ENCODE peak calls at places on chromosome 22, in eight cellular contexts. One of them, this sample, is unnamed.

GRCh38 chr22:42645341-42645937 is 3.8 kb downstream of the CYB5R3 start:
- DNase-seq in activated CD4-positive, CD25-positive, alpha-beta regulatory T cell: no peak
- DNase-seq in H1: no peak
- DNase-seq in frontal cortex: peak; percentile 33
- DNase-seq in NCI-H187 treated with DMSO at 0.1 percent for 48 hours: no peak
- DNase-seq in spleen: no peak
- DNase-seq in H9: peak; percentile 32
- DNase-seq in naive thymus-derived CD8-positive, alpha-beta T cell: no peak
- DNase-seq in this sample: no peak

GRCh38 chr22:18965526-18966421 is 29.7 kb upstream of the PRODH start:
- DNase-seq in H9: no peak
- DNase-seq in activated CD4-positive, CD25-positive, alpha-beta regulatory T cell: no peak
- DNase-seq in frontal cortex: no peak
- DNase-seq in H1: no peak
- DNase-seq in naive thymus-derived CD8-positive, alpha-beta T cell: no peak
- DNase-seq in spleen: no peak
- DNase-seq in NCI-H187 treated with DMSO at 0.1 percent for 48 hours: no peak
- DNase-seq in this sample: no peak

GRCh38 chr22:42625416-42625815 is 10.7 kb upstream of the POLDIP3 start:
- DNase-seq in H1: no peak
- DNase-seq in frontal cortex: no peak
- DNase-seq in spleen: no peak
- DNase-seq in activated CD4-positive, CD25-positive, alpha-beta regulatory T cell: no peak
- DNase-seq in H9: no peak
- DNase-seq in NCI-H187 treated with DMSO at 0.1 percent for 48 hours: no peak
- DNase-seq in naive thymus-derived CD8-positive, alpha-beta T cell: no peak
- DNase-seq in this sample: no peak

GRCh38 chr22:17167486-17167885 is 8.4 kb upstream of the HDHD5 start:
- DNase-seq in frontal cortex: no peak
- DNase-seq in spleen: no peak
- DNase-seq in H1: no peak
- DNase-seq in NCI-H187 treated with DMSO at 0.1 percent for 48 hours: no peak
- DNase-seq in H9: no peak
- DNase-seq in activated CD4-positive, CD25-positive, alpha-beta regulatory T cell: no peak
- DNase-seq in naive thymus-derived CD8-positive, alpha-beta T cell: no peak
- DNase-seq in this sample: peak; percentile 93

GRCh38 chr22:44712156-44712555 is 10.2 kb downstream of the PRR5 start:
- DNase-seq in H1: no peak
- DNase-seq in activated CD4-positive, CD25-positive, alpha-beta regulatory T cell: no peak
- DNase-seq in spleen: peak; percentile 85
- DNase-seq in H9: no peak
- DNase-seq in frontal cortex: no peak
- DNase-seq in naive thymus-derived CD8-positive, alpha-beta T cell: no peak
- DNase-seq in NCI-H187 treated with DMSO at 0.1 percent for 48 hours: no peak
- DNase-seq in this sample: no peak

GRCh38 chr22:49064836-49065235 is 762.8 kb downstream of the BRD1 start:
- DNase-seq in NCI-H187 treated with DMSO at 0.1 percent for 48 hours: no peak
- DNase-seq in H9: no peak
- DNase-seq in frontal cortex: no peak
- DNase-seq in naive thymus-derived CD8-positive, alpha-beta T cell: no peak
- DNase-seq in H1: no peak
- DNase-seq in activated CD4-positive, CD25-positive, alpha-beta regulatory T cell: no peak
- DNase-seq in spleen: no peak
- DNase-seq in this sample: no peak

GRCh38 chr22:46845281-46846153 is 83.1 kb downstream of the TBC1D22A start:
- DNase-seq in H1: no peak
- DNase-seq in activated CD4-positive, CD25-positive, alpha-beta regulatory T cell: no peak
- DNase-seq in spleen: no peak
- DNase-seq in NCI-H187 treated with DMSO at 0.1 percent for 48 hours: no peak
- DNase-seq in frontal cortex: no peak
- DNase-seq in naive thymus-derived CD8-positive, alpha-beta T cell: no peak
- DNase-seq in H9: no peak
- DNase-seq in this sample: no peak

GRCh38 chr22:24002849-24003248 is 2.4 kb downstream of the GSTT4 start:
- DNase-seq in spleen: no peak
- DNase-seq in naive thymus-derived CD8-positive, alpha-beta T cell: no peak
- DNase-seq in activated CD4-positive, CD25-positive, alpha-beta regulatory T cell: no peak
- DNase-seq in H9: no peak
- DNase-seq in NCI-H187 treated with DMSO at 0.1 percent for 48 hours: no peak
- DNase-seq in frontal cortex: no peak
- DNase-seq in H1: no peak
- DNase-seq in this sample: no peak

GRCh38 chr22:43413826-43414225 is 2.0 kb downstream of the MPPED1 start:
- DNase-seq in NCI-H187 treated with DMSO at 0.1 percent for 48 hours: no peak
- DNase-seq in naive thymus-derived CD8-positive, alpha-beta T cell: no peak
- DNase-seq in spleen: no peak
- DNase-seq in H1: no peak
- DNase-seq in H9: no peak
- DNase-seq in activated CD4-positive, CD25-positive, alpha-beta regulatory T cell: no peak
- DNase-seq in frontal cortex: no peak
- DNase-seq in this sample: no peak

GRCh38 chr22:43066844-43067385 is 22.3 kb downstream of the TTLL1 start:
- DNase-seq in H9: no peak
- DNase-seq in NCI-H187 treated with DMSO at 0.1 percent for 48 hours: no peak
- DNase-seq in spleen: no peak
- DNase-seq in naive thymus-derived CD8-positive, alpha-beta T cell: no peak
- DNase-seq in H1: no peak
- DNase-seq in frontal cortex: no peak
- DNase-seq in activated CD4-positive, CD25-positive, alpha-beta regulatory T cell: no peak
- DNase-seq in this sample: no peak

GRCh38 chr22:36928826-36929535 is 15.6 kb downstream of the CSF2RB start:
- DNase-seq in NCI-H187 treated with DMSO at 0.1 percent for 48 hours: no peak
- DNase-seq in H9: peak; percentile 31
- DNase-seq in activated CD4-positive, CD25-positive, alpha-beta regulatory T cell: no peak
- DNase-seq in frontal cortex: no peak
- DNase-seq in spleen: no peak
- DNase-seq in H1: no peak
- DNase-seq in naive thymus-derived CD8-positive, alpha-beta T cell: no peak
- DNase-seq in this sample: no peak

GRCh38 chr22:42805016-42805997 is 51.8 kb downstream of the ARFGAP3 start:
- DNase-seq in H9: peak; percentile 34
- DNase-seq in H1: no peak
- DNase-seq in frontal cortex: no peak
- DNase-seq in spleen: no peak
- DNase-seq in activated CD4-positive, CD25-positive, alpha-beta regulatory T cell: no peak
- DNase-seq in naive thymus-derived CD8-positive, alpha-beta T cell: no peak
- DNase-seq in NCI-H187 treated with DMSO at 0.1 percent for 48 hours: no peak
- DNase-seq in this sample: peak; percentile 87

GRCh38 chr22:43004362-43005035 is 10.4 kb downstream of the PACSIN2 start:
- DNase-seq in H1: no peak
- DNase-seq in H9: no peak
- DNase-seq in activated CD4-positive, CD25-positive, alpha-beta regulatory T cell: no peak
- DNase-seq in frontal cortex: no peak
- DNase-seq in naive thymus-derived CD8-positive, alpha-beta T cell: no peak
- DNase-seq in spleen: peak; percentile 58
- DNase-seq in NCI-H187 treated with DMSO at 0.1 percent for 48 hours: no peak
- DNase-seq in this sample: peak; percentile 76

GRCh38 chr22:38067771-38068360 is 10.7 kb downstream of the PICK1 start:
- DNase-seq in spleen: no peak
- DNase-seq in H1: no peak
- DNase-seq in frontal cortex: no peak
- DNase-seq in H9: no peak
- DNase-seq in naive thymus-derived CD8-positive, alpha-beta T cell: no peak
- DNase-seq in NCI-H187 treated with DMSO at 0.1 percent for 48 hours: no peak
- DNase-seq in activated CD4-positive, CD25-positive, alpha-beta regulatory T cell: no peak
- DNase-seq in this sample: no peak

GRCh38 chr22:46764779-46765485 is 2.5 kb downstream of the TBC1D22A start:
- DNase-seq in spleen: peak; percentile 49
- DNase-seq in naive thymus-derived CD8-positive, alpha-beta T cell: no peak
- DNase-seq in H1: no peak
- DNase-seq in NCI-H187 treated with DMSO at 0.1 percent for 48 hours: no peak
- DNase-seq in frontal cortex: no peak
- DNase-seq in H9: no peak
- DNase-seq in activated CD4-positive, CD25-positive, alpha-beta regulatory T cell: no peak
- DNase-seq in this sample: no peak

GRCh38 chr22:45200862-45201511 is 37.3 kb downstream of the NUP50 start:
- DNase-seq in activated CD4-positive, CD25-positive, alpha-beta regulatory T cell: no peak
- DNase-seq in H1: no peak
- DNase-seq in naive thymus-derived CD8-positive, alpha-beta T cell: no peak
- DNase-seq in NCI-H187 treated with DMSO at 0.1 percent for 48 hours: no peak
- DNase-seq in frontal cortex: no peak
- DNase-seq in spleen: peak; percentile 41
- DNase-seq in H9: peak; percentile 24
- DNase-seq in this sample: no peak

GRCh38 chr22:30806391-30806861 is 111.8 kb downstream of the OSBP2 start:
- DNase-seq in spleen: no peak
- DNase-seq in frontal cortex: no peak
- DNase-seq in naive thymus-derived CD8-positive, alpha-beta T cell: no peak
- DNase-seq in H1: no peak
- DNase-seq in activated CD4-positive, CD25-positive, alpha-beta regulatory T cell: no peak
- DNase-seq in NCI-H187 treated with DMSO at 0.1 percent for 48 hours: no peak
- DNase-seq in H9: peak; percentile 76
- DNase-seq in this sample: no peak

GRCh38 chr22:20438678-20439492 is 1.3 kb upstream of the SCARF2 start:
- DNase-seq in NCI-H187 treated with DMSO at 0.1 percent for 48 hours: no peak
- DNase-seq in spleen: peak; percentile 77
- DNase-seq in naive thymus-derived CD8-positive, alpha-beta T cell: no peak
- DNase-seq in H1: no peak
- DNase-seq in activated CD4-positive, CD25-positive, alpha-beta regulatory T cell: no peak
- DNase-seq in H9: peak; percentile 57
- DNase-seq in frontal cortex: no peak
- DNase-seq in this sample: no peak

GRCh38 chr22:27881404-27881803 is 37.7 kb downstream of the PITPNB start:
- DNase-seq in naive thymus-derived CD8-positive, alpha-beta T cell: no peak
- DNase-seq in H9: no peak
- DNase-seq in NCI-H187 treated with DMSO at 0.1 percent for 48 hours: no peak
- DNase-seq in spleen: no peak
- DNase-seq in H1: no peak
- DNase-seq in frontal cortex: peak; percentile 17
- DNase-seq in activated CD4-positive, CD25-positive, alpha-beta regulatory T cell: no peak
- DNase-seq in this sample: no peak

GRCh38 chr22:46007003-46007847 is 30.3 kb upstream of the WNT7B start:
- DNase-seq in H9: no peak
- DNase-seq in H1: no peak
- DNase-seq in activated CD4-positive, CD25-positive, alpha-beta regulatory T cell: no peak
- DNase-seq in spleen: peak; percentile 89
- DNase-seq in naive thymus-derived CD8-positive, alpha-beta T cell: no peak
- DNase-seq in NCI-H187 treated with DMSO at 0.1 percent for 48 hours: no peak
- DNase-seq in frontal cortex: peak; percentile 28
- DNase-seq in this sample: no peak

GRCh38 chr22:19663821-19664325 is 50.4 kb upstream of the SEPTIN5 start:
- DNase-seq in NCI-H187 treated with DMSO at 0.1 percent for 48 hours: no peak
- DNase-seq in frontal cortex: no peak
- DNase-seq in naive thymus-derived CD8-positive, alpha-beta T cell: no peak
- DNase-seq in spleen: no peak
- DNase-seq in activated CD4-positive, CD25-positive, alpha-beta regulatory T cell: no peak
- DNase-seq in H1: no peak
- DNase-seq in H9: no peak
- DNase-seq in this sample: no peak

GRCh38 chr22:46979506-46979905 is 217.1 kb downstream of the TBC1D22A start:
- DNase-seq in activated CD4-positive, CD25-positive, alpha-beta regulatory T cell: no peak
- DNase-seq in H1: no peak
- DNase-seq in frontal cortex: no peak
- DNase-seq in spleen: no peak
- DNase-seq in naive thymus-derived CD8-positive, alpha-beta T cell: no peak
- DNase-seq in H9: no peak
- DNase-seq in NCI-H187 treated with DMSO at 0.1 percent for 48 hours: no peak
- DNase-seq in this sample: no peak

GRCh38 chr22:36155702-36156101 is 4.9 kb downstream of the APOL3 start:
- DNase-seq in frontal cortex: no peak
- DNase-seq in spleen: no peak
- DNase-seq in H9: no peak
- DNase-seq in activated CD4-positive, CD25-positive, alpha-beta regulatory T cell: no peak
- DNase-seq in naive thymus-derived CD8-positive, alpha-beta T cell: no peak
- DNase-seq in H1: no peak
- DNase-seq in NCI-H187 treated with DMSO at 0.1 percent for 48 hours: no peak
- DNase-seq in this sample: peak; percentile 84

GRCh38 chr22:25704701-25705100 is 37.3 kb upstream of the MYO18B start:
- DNase-seq in activated CD4-positive, CD25-positive, alpha-beta regulatory T cell: no peak
- DNase-seq in naive thymus-derived CD8-positive, alpha-beta T cell: no peak
- DNase-seq in spleen: no peak
- DNase-seq in H9: no peak
- DNase-seq in NCI-H187 treated with DMSO at 0.1 percent for 48 hours: no peak
- DNase-seq in frontal cortex: no peak
- DNase-seq in H1: no peak
- DNase-seq in this sample: no peak

GRCh38 chr22:26762503-26763170 is 105.2 kb downstream of the MIAT start:
- DNase-seq in H9: no peak
- DNase-seq in frontal cortex: no peak
- DNase-seq in NCI-H187 treated with DMSO at 0.1 percent for 48 hours: no peak
- DNase-seq in activated CD4-positive, CD25-positive, alpha-beta regulatory T cell: no peak
- DNase-seq in H1: no peak
- DNase-seq in naive thymus-derived CD8-positive, alpha-beta T cell: no peak
- DNase-seq in spleen: no peak
- DNase-seq in this sample: no peak

GRCh38 chr22:37870273-37870672 is 21.1 kb downstream of the EIF3L start:
- DNase-seq in naive thymus-derived CD8-positive, alpha-beta T cell: no peak
- DNase-seq in H1: no peak
- DNase-seq in H9: no peak
- DNase-seq in activated CD4-positive, CD25-positive, alpha-beta regulatory T cell: no peak
- DNase-seq in frontal cortex: no peak
- DNase-seq in NCI-H187 treated with DMSO at 0.1 percent for 48 hours: no peak
- DNase-seq in spleen: no peak
- DNase-seq in this sample: no peak

GRCh38 chr22:27372969-27373670 is 428.4 kb downstream of the MN1 start:
- DNase-seq in H1: peak; percentile 84
- DNase-seq in frontal cortex: no peak
- DNase-seq in H9: peak; percentile 97
- DNase-seq in activated CD4-positive, CD25-positive, alpha-beta regulatory T cell: no peak
- DNase-seq in NCI-H187 treated with DMSO at 0.1 percent for 48 hours: no peak
- DNase-seq in naive thymus-derived CD8-positive, alpha-beta T cell: no peak
- DNase-seq in spleen: no peak
- DNase-seq in this sample: no peak

GRCh38 chr22:33073989-33074391 is 15.8 kb upstream of the SYN3 start:
- DNase-seq in H9: no peak
- DNase-seq in NCI-H187 treated with DMSO at 0.1 percent for 48 hours: no peak
- DNase-seq in naive thymus-derived CD8-positive, alpha-beta T cell: no peak
- DNase-seq in activated CD4-positive, CD25-positive, alpha-beta regulatory T cell: no peak
- DNase-seq in H1: no peak
- DNase-seq in frontal cortex: no peak
- DNase-seq in spleen: no peak
- DNase-seq in this sample: no peak

GRCh38 chr22:25334091-25334490 is 114.7 kb downstream of the CRYBB2 start:
- DNase-seq in activated CD4-positive, CD25-positive, alpha-beta regulatory T cell: no peak
- DNase-seq in NCI-H187 treated with DMSO at 0.1 percent for 48 hours: no peak
- DNase-seq in frontal cortex: no peak
- DNase-seq in H9: peak; percentile 85
- DNase-seq in naive thymus-derived CD8-positive, alpha-beta T cell: no peak
- DNase-seq in spleen: no peak
- DNase-seq in H1: no peak
- DNase-seq in this sample: no peak

GRCh38 chr22:48459859-48460823 is 1367.5 kb downstream of the BRD1 start:
- DNase-seq in NCI-H187 treated with DMSO at 0.1 percent for 48 hours: no peak
- DNase-seq in activated CD4-positive, CD25-positive, alpha-beta regulatory T cell: no peak
- DNase-seq in frontal cortex: no peak
- DNase-seq in H1: no peak
- DNase-seq in H9: no peak
- DNase-seq in spleen: no peak
- DNase-seq in naive thymus-derived CD8-positive, alpha-beta T cell: no peak
- DNase-seq in this sample: no peak

GRCh38 chr22:30250713-30251267 is 4.2 kb upstream of the LIF start:
- DNase-seq in frontal cortex: no peak
- DNase-seq in spleen: no peak
- DNase-seq in H1: no peak
- DNase-seq in activated CD4-positive, CD25-positive, alpha-beta regulatory T cell: no peak
- DNase-seq in H9: no peak
- DNase-seq in naive thymus-derived CD8-positive, alpha-beta T cell: no peak
- DNase-seq in NCI-H187 treated with DMSO at 0.1 percent for 48 hours: no peak
- DNase-seq in this sample: no peak

GRCh38 chr22:23786261-23786710 is 480 bp upstream of the SMARCB1 start:
- DNase-seq in H1: no peak
- DNase-seq in H9: no peak
- DNase-seq in spleen: no peak
- DNase-seq in naive thymus-derived CD8-positive, alpha-beta T cell: peak; percentile 30
- DNase-seq in activated CD4-positive, CD25-positive, alpha-beta regulatory T cell: no peak
- DNase-seq in frontal cortex: no peak
- DNase-seq in NCI-H187 treated with DMSO at 0.1 percent for 48 hours: no peak
- DNase-seq in this sample: peak; percentile 74

GRCh38 chr22:24156146-24156914 is 25.0 kb upstream of the SUSD2 start:
- DNase-seq in H1: no peak
- DNase-seq in naive thymus-derived CD8-positive, alpha-beta T cell: peak; percentile 68
- DNase-seq in spleen: peak; percentile 94
- DNase-seq in activated CD4-positive, CD25-positive, alpha-beta regulatory T cell: peak; percentile 41
- DNase-seq in frontal cortex: peak; percentile 53
- DNase-seq in H9: no peak
- DNase-seq in NCI-H187 treated with DMSO at 0.1 percent for 48 hours: no peak
- DNase-seq in this sample: peak; percentile 58

GRCh38 chr22:50316114-50317065 is 8.9 kb upstream of the PLXNB2 start:
- DNase-seq in naive thymus-derived CD8-positive, alpha-beta T cell: no peak
- DNase-seq in activated CD4-positive, CD25-positive, alpha-beta regulatory T cell: no peak
- DNase-seq in frontal cortex: no peak
- DNase-seq in H9: no peak
- DNase-seq in NCI-H187 treated with DMSO at 0.1 percent for 48 hours: no peak
- DNase-seq in spleen: peak; percentile 74
- DNase-seq in H1: no peak
- DNase-seq in this sample: no peak